ENCODE peak calls at places on chromosomes 4 and X, in ten cellular contexts. One of them, this sample, is unnamed. For H3K9me3, the result is how much of the 10 kb centered on the place peaks cover.

GRCh38 chr4:24630937-24631336 is 46.6 kb upstream of the DHX15 start:
- DNase-seq in CD4-positive, alpha-beta T cell: no peak
- DNase-seq in tibial nerve: no peak
- DNase-seq in A549: no peak
- DNase-seq in sigmoid colon: no peak
- DNase-seq in naive thymus-derived CD4-positive, alpha-beta T cell: no peak
- DNase-seq in transverse colon: no peak
- DNase-seq in CD8-positive, alpha-beta T cell: no peak
- DNase-seq in psoas muscle: no peak
- DNase-seq in upper lobe of left lung: no peak
- DNase-seq in this sample: no peak

GRCh38 chrX:131802836-131803626 is 220.1 kb upstream of the STK26 start:
- DNase-seq in A549: peak
- DNase-seq in upper lobe of left lung: no peak
- DNase-seq in sigmoid colon: peak
- DNase-seq in transverse colon: peak
- DNase-seq in CD8-positive, alpha-beta T cell: no peak
- DNase-seq in CD4-positive, alpha-beta T cell: no peak
- DNase-seq in psoas muscle: peak
- DNase-seq in naive thymus-derived CD4-positive, alpha-beta T cell: no peak
- DNase-seq in tibial nerve: no peak
- DNase-seq in this sample: no peak

GRCh38 chr4:68182382-68182820 is 52.7 kb upstream of the TMPRSS11F start:
- DNase-seq in transverse colon: no peak
- DNase-seq in tibial nerve: no peak
- DNase-seq in CD4-positive, alpha-beta T cell: no peak
- DNase-seq in sigmoid colon: no peak
- DNase-seq in psoas muscle: no peak
- DNase-seq in naive thymus-derived CD4-positive, alpha-beta T cell: no peak
- DNase-seq in upper lobe of left lung: peak
- DNase-seq in CD8-positive, alpha-beta T cell: no peak
- DNase-seq in A549: no peak
- DNase-seq in this sample: no peak

GRCh38 chrX:98331407-98331806 is 1447.7 kb downstream of the RPA4 start:
- DNase-seq in CD4-positive, alpha-beta T cell: no peak
- DNase-seq in upper lobe of left lung: no peak
- DNase-seq in A549: no peak
- DNase-seq in tibial nerve: no peak
- DNase-seq in CD8-positive, alpha-beta T cell: no peak
- DNase-seq in sigmoid colon: no peak
- DNase-seq in transverse colon: no peak
- DNase-seq in naive thymus-derived CD4-positive, alpha-beta T cell: no peak
- DNase-seq in psoas muscle: no peak
- DNase-seq in this sample: no peak

GRCh38 chrX:143642426-143642825 is 6.5 kb upstream of the SLITRK4 start:
- DNase-seq in transverse colon: no peak
- DNase-seq in A549: no peak
- DNase-seq in CD4-positive, alpha-beta T cell: no peak
- DNase-seq in tibial nerve: no peak
- DNase-seq in sigmoid colon: no peak
- DNase-seq in upper lobe of left lung: no peak
- DNase-seq in naive thymus-derived CD4-positive, alpha-beta T cell: no peak
- DNase-seq in CD8-positive, alpha-beta T cell: no peak
- DNase-seq in psoas muscle: no peak
- DNase-seq in this sample: no peak

GRCh38 chr4:40579983-40580382 is 49.7 kb downstream of the RBM47 start:
- DNase-seq in A549: no peak
- DNase-seq in CD4-positive, alpha-beta T cell: no peak
- DNase-seq in upper lobe of left lung: no peak
- DNase-seq in naive thymus-derived CD4-positive, alpha-beta T cell: no peak
- DNase-seq in CD8-positive, alpha-beta T cell: no peak
- DNase-seq in transverse colon: no peak
- DNase-seq in tibial nerve: no peak
- DNase-seq in psoas muscle: no peak
- DNase-seq in sigmoid colon: no peak
- DNase-seq in this sample: no peak

GRCh38 chr4:5191831-5192230 is 140.6 kb downstream of the STK32B start:
- DNase-seq in naive thymus-derived CD4-positive, alpha-beta T cell: no peak
- DNase-seq in upper lobe of left lung: no peak
- DNase-seq in tibial nerve: no peak
- DNase-seq in sigmoid colon: no peak
- DNase-seq in psoas muscle: no peak
- DNase-seq in CD8-positive, alpha-beta T cell: no peak
- DNase-seq in transverse colon: no peak
- DNase-seq in A549: no peak
- DNase-seq in CD4-positive, alpha-beta T cell: no peak
- DNase-seq in this sample: no peak

GRCh38 chr4:146243141-146243882 is 29.0 kb downstream of the REELD1 start:
- DNase-seq in transverse colon: no peak
- DNase-seq in psoas muscle: no peak
- DNase-seq in upper lobe of left lung: peak
- DNase-seq in A549: no peak
- DNase-seq in naive thymus-derived CD4-positive, alpha-beta T cell: peak
- DNase-seq in CD8-positive, alpha-beta T cell: no peak
- DNase-seq in CD4-positive, alpha-beta T cell: peak
- DNase-seq in tibial nerve: no peak
- DNase-seq in sigmoid colon: no peak
- DNase-seq in this sample: peak

GRCh38 chr4:187010052-187010451 is 286.4 kb upstream of the FAT1 start:
- DNase-seq in psoas muscle: no peak
- DNase-seq in upper lobe of left lung: no peak
- DNase-seq in naive thymus-derived CD4-positive, alpha-beta T cell: no peak
- DNase-seq in A549: no peak
- DNase-seq in transverse colon: no peak
- DNase-seq in CD4-positive, alpha-beta T cell: no peak
- DNase-seq in CD8-positive, alpha-beta T cell: no peak
- DNase-seq in sigmoid colon: no peak
- DNase-seq in tibial nerve: no peak
- DNase-seq in this sample: no peak

GRCh38 chr4:55475394-55476243 is 71.1 kb downstream of the CLOCK start:
- DNase-seq in psoas muscle: no peak
- DNase-seq in tibial nerve: no peak
- DNase-seq in sigmoid colon: no peak
- DNase-seq in CD4-positive, alpha-beta T cell: no peak
- DNase-seq in upper lobe of left lung: no peak
- DNase-seq in A549: no peak
- DNase-seq in CD8-positive, alpha-beta T cell: no peak
- DNase-seq in naive thymus-derived CD4-positive, alpha-beta T cell: no peak
- DNase-seq in transverse colon: no peak
- DNase-seq in this sample: no peak

DNA sequence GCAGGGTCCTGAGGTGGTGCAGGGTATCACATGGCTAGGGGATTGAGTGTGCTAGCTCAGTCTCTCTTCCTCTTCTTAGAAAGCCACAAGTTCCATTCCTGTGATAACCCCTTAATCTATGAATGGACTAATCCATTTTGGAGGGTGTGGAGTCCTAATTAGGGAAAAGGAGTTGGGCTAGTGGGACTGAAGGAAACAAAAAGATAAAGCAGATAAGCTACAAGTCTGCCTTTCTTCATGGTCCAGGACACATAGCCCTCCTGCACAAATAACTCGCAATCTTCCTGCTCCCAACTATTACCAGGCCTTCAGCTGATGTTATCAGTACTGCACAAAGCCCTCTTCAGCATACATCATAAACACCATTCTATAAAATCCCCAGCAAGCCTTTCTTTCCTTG is 44.2 kb downstream of the ZNF81 start:
- DNase-seq in upper lobe of left lung: no peak
- DNase-seq in psoas muscle: no peak
- DNase-seq in A549: no peak
- DNase-seq in naive thymus-derived CD4-positive, alpha-beta T cell: no peak
- DNase-seq in CD4-positive, alpha-beta T cell: no peak
- DNase-seq in CD8-positive, alpha-beta T cell: no peak
- DNase-seq in tibial nerve: no peak
- DNase-seq in transverse colon: no peak
- DNase-seq in sigmoid colon: no peak
- DNase-seq in this sample: no peak
- H3K9me3 ChIP-seq in upper lobe of left lung: under half
- H3K9me3 ChIP-seq in psoas muscle: under half
- H3K9me3 ChIP-seq in A549: under half
- H3K9me3 ChIP-seq in naive thymus-derived CD4-positive, alpha-beta T cell: under half
- H3K9me3 ChIP-seq in CD4-positive, alpha-beta T cell: under half
- H3K9me3 ChIP-seq in CD8-positive, alpha-beta T cell: under half
- H3K9me3 ChIP-seq in tibial nerve: under half
- H3K9me3 ChIP-seq in transverse colon: under half
- H3K9me3 ChIP-seq in sigmoid colon: under half
- H3K9me3 ChIP-seq in this sample: under half

DNA sequence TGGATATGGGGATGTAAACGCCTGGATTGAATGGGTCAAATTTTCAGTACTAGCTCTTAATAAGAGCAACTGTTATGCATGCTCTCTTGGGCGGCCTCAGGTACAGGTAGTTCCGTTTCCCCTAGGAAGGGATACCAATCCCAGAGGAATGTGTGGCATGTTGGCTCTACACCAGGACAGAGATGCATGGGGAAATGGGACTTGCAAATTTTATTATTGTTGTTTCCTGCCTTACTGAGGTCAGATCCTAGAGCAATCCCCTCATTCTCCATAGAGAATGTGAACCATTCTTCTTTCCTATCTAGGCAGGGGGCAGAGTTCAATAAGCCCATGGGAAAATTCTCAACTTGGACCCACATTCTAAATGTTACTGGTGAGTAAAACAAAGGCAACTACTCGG is 361.8 kb upstream of the FGF16 start:
- DNase-seq in transverse colon: no peak
- DNase-seq in psoas muscle: no peak
- DNase-seq in tibial nerve: no peak
- DNase-seq in CD8-positive, alpha-beta T cell: no peak
- DNase-seq in naive thymus-derived CD4-positive, alpha-beta T cell: no peak
- DNase-seq in sigmoid colon: no peak
- DNase-seq in CD4-positive, alpha-beta T cell: no peak
- DNase-seq in upper lobe of left lung: no peak
- DNase-seq in A549: no peak
- DNase-seq in this sample: no peak
- H3K9me3 ChIP-seq in transverse colon: under half
- H3K9me3 ChIP-seq in psoas muscle: under half
- H3K9me3 ChIP-seq in tibial nerve: under half
- H3K9me3 ChIP-seq in CD8-positive, alpha-beta T cell: under half
- H3K9me3 ChIP-seq in naive thymus-derived CD4-positive, alpha-beta T cell: under half
- H3K9me3 ChIP-seq in sigmoid colon: under half
- H3K9me3 ChIP-seq in CD4-positive, alpha-beta T cell: under half
- H3K9me3 ChIP-seq in upper lobe of left lung: under half
- H3K9me3 ChIP-seq in A549: under half
- H3K9me3 ChIP-seq in this sample: under half

GRCh38 chrX:155876704-155877103 is 4.4 kb upstream of the VAMP7 start:
- DNase-seq in naive thymus-derived CD4-positive, alpha-beta T cell: no peak
- DNase-seq in sigmoid colon: no peak
- DNase-seq in transverse colon: no peak
- DNase-seq in tibial nerve: no peak
- DNase-seq in CD8-positive, alpha-beta T cell: no peak
- DNase-seq in A549: no peak
- DNase-seq in psoas muscle: no peak
- DNase-seq in CD4-positive, alpha-beta T cell: no peak
- DNase-seq in upper lobe of left lung: no peak
- DNase-seq in this sample: no peak

GRCh38 chrX:155870958-155871357 is 10.2 kb upstream of the VAMP7 start:
- DNase-seq in CD8-positive, alpha-beta T cell: no peak
- DNase-seq in A549: no peak
- DNase-seq in naive thymus-derived CD4-positive, alpha-beta T cell: no peak
- DNase-seq in CD4-positive, alpha-beta T cell: no peak
- DNase-seq in sigmoid colon: no peak
- DNase-seq in psoas muscle: no peak
- DNase-seq in transverse colon: no peak
- DNase-seq in tibial nerve: no peak
- DNase-seq in upper lobe of left lung: no peak
- DNase-seq in this sample: no peak

GRCh38 chrX:155871934-155872333 is 9.2 kb upstream of the VAMP7 start:
- DNase-seq in naive thymus-derived CD4-positive, alpha-beta T cell: no peak
- DNase-seq in transverse colon: no peak
- DNase-seq in psoas muscle: no peak
- DNase-seq in CD4-positive, alpha-beta T cell: no peak
- DNase-seq in tibial nerve: no peak
- DNase-seq in sigmoid colon: no peak
- DNase-seq in CD8-positive, alpha-beta T cell: no peak
- DNase-seq in upper lobe of left lung: no peak
- DNase-seq in A549: no peak
- DNase-seq in this sample: no peak

GRCh38 chrX:155874571-155875244 is 6.4 kb upstream of the VAMP7 start:
- DNase-seq in CD4-positive, alpha-beta T cell: no peak
- DNase-seq in CD8-positive, alpha-beta T cell: no peak
- DNase-seq in naive thymus-derived CD4-positive, alpha-beta T cell: no peak
- DNase-seq in upper lobe of left lung: peak
- DNase-seq in sigmoid colon: no peak
- DNase-seq in transverse colon: no peak
- DNase-seq in tibial nerve: no peak
- DNase-seq in psoas muscle: no peak
- DNase-seq in A549: no peak
- DNase-seq in this sample: no peak

DNA sequence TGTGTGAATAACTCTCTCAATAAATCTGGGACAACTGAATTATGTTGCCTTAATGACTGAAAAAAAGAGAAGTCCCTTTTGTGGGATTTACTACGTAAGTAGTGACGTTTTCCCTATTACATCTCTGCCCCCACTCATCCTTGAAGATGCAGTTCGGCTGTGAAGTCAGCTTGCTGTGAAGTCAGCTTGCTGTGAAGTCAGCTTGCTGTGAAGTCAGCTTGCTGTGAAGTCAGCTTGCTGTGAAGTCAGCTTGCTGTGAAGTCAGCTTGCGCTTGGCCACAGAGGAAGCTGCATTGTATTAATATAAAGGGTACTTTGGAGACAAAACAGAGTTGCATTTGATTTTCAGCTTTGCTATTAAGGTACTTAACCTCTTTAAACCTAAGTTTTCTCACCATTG is 7.9 kb upstream of the VAMP7 start:
- DNase-seq in upper lobe of left lung: no peak
- DNase-seq in naive thymus-derived CD4-positive, alpha-beta T cell: peak
- DNase-seq in sigmoid colon: no peak
- DNase-seq in tibial nerve: no peak
- DNase-seq in CD4-positive, alpha-beta T cell: peak
- DNase-seq in transverse colon: no peak
- DNase-seq in CD8-positive, alpha-beta T cell: no peak
- DNase-seq in A549: no peak
- DNase-seq in psoas muscle: no peak
- DNase-seq in this sample: no peak
- H3K9me3 ChIP-seq in upper lobe of left lung: under half
- H3K9me3 ChIP-seq in naive thymus-derived CD4-positive, alpha-beta T cell: under half
- H3K9me3 ChIP-seq in sigmoid colon: under half
- H3K9me3 ChIP-seq in tibial nerve: under half
- H3K9me3 ChIP-seq in CD4-positive, alpha-beta T cell: under half
- H3K9me3 ChIP-seq in transverse colon: under half
- H3K9me3 ChIP-seq in CD8-positive, alpha-beta T cell: under half
- H3K9me3 ChIP-seq in A549: under half
- H3K9me3 ChIP-seq in psoas muscle: under half
- H3K9me3 ChIP-seq in this sample: under half

DNA sequence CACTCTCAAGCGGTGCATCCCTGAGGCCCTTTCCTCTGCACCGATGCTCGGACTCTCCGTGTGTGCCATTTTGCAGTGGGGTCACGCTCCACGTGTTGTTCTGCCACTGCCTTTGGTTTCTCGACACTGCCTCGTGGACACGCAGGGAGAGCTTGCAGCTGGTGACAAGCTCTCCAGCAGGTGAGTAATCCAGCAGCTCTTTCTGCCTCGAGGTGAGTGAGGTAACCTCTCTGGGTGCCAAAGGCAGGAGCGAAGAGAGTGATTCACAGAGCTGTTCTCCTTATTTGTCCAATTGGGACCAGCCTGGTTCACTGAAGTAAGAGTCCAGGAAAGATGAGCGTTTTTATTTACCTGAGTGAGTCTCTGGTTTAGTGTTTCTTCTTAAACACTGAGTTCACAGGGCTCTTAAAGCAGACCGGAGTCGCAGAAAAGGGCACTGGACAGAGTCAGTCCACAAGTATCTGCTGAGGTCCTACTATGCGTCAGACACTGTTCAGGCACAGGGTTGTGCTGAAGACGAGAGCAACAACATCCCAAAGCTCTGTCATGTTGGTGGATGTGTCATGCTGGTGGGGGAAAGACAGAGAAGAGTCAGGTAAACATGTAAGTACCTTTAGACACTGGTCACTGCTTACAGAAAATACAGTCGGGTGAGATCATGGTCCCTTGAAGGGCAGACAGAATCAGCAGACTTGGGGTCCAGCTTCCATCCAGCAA is 61.8 kb downstream of the FHDC1 start:
- DNase-seq in CD4-positive, alpha-beta T cell: no peak
- DNase-seq in sigmoid colon: no peak
- DNase-seq in tibial nerve: no peak
- DNase-seq in upper lobe of left lung: no peak
- DNase-seq in CD8-positive, alpha-beta T cell: no peak
- DNase-seq in transverse colon: no peak
- DNase-seq in psoas muscle: no peak
- DNase-seq in naive thymus-derived CD4-positive, alpha-beta T cell: no peak
- DNase-seq in A549: no peak
- DNase-seq in this sample: no peak
- H3K9me3 ChIP-seq in CD4-positive, alpha-beta T cell: under half
- H3K9me3 ChIP-seq in sigmoid colon: under half
- H3K9me3 ChIP-seq in tibial nerve: under half
- H3K9me3 ChIP-seq in upper lobe of left lung: under half
- H3K9me3 ChIP-seq in CD8-positive, alpha-beta T cell: under half
- H3K9me3 ChIP-seq in transverse colon: under half
- H3K9me3 ChIP-seq in psoas muscle: under half
- H3K9me3 ChIP-seq in naive thymus-derived CD4-positive, alpha-beta T cell: under half
- H3K9me3 ChIP-seq in A549: under half
- H3K9me3 ChIP-seq in this sample: under half

This sample was measured in T-helper 17 cell.